ENCODE peak calls at places on chromosomes 6 and 20, in six cellular contexts. P, H, S, U, M and O are unnamed samples.

GRCh38 chr6:161722394-161722793 is 448.5 kb upstream of the AGPAT4 start:
- DNase-seq in H (no peak), U (no peak), P (no peak), M (no peak), S (no peak), O (no peak)

GRCh38 chr6:72857791-72858190 is 235.9 kb downstream of the KCNQ5 start:
- DNase-seq in S (no peak), M (no peak), P (no peak), H (no peak), U (peak), O (no peak)

GRCh38 chr6:108074359-108075144 is at the start of gene OSTM1:
- DNase-seq in U (peak), S (peak), P (peak), M (peak), H (peak), O (peak)

GRCh38 chr6:31969712-31970603 is 2.0 kb downstream of the DXO start:
- DNase-seq in H (no peak), S (no peak), M (no peak), P (no peak), U (peak), O (no peak)

GRCh38 chr6:108174371-108175175 is 8.8 kb downstream of the NR2E1 start:
- DNase-seq in M (no peak), P (no peak), H (no peak), S (no peak), U (peak), O (no peak)

GRCh38 chr6:88474720-88475119 is 308.6 kb upstream of the CNR1 start:
- DNase-seq in H (no peak), S (no peak), U (no peak), P (no peak), M (no peak), O (no peak)

GRCh38 chr6:145673504-145673903 is 61.8 kb downstream of the EPM2A start:
- DNase-seq in P (no peak), S (no peak), H (no peak), M (no peak), U (no peak), O (no peak)

GRCh38 chr6:6772751-6773150 is 184.2 kb downstream of the LY86 start:
- DNase-seq in M (no peak), U (peak), P (no peak), S (no peak), H (no peak), O (no peak)

GRCh38 chr6:17700421-17701416 is 6.0 kb downstream of the NUP153 start:
- DNase-seq in U (no peak), M (no peak), P (no peak), H (no peak), S (no peak), O (no peak)

GRCh38 chr20:46058656-46059281 is 29.8 kb downstream of the SLC12A5 start:
- DNase-seq in M (no peak), U (no peak), S (no peak), H (no peak), P (no peak), O (no peak)

GRCh38 chr20:62501801-62502495 is 26.2 kb upstream of the GATA5 start:
- DNase-seq in H (peak), P (peak), S (no peak), M (no peak), U (peak), O (no peak)

GRCh38 chr6:168119539-168119938 is 40.5 kb upstream of the FRMD1 start:
- DNase-seq in H (no peak), S (no peak), U (no peak), P (no peak), M (no peak), O (no peak)

GRCh38 chr20:58647814-58648501 is 3.1 kb upstream of the STX16 start:
- DNase-seq in M (no peak), H (no peak), P (no peak), S (no peak), U (peak), O (no peak)

GRCh38 chr20:44683263-44684046 is 31.7 kb upstream of the CCN5 start:
- DNase-seq in P (peak), H (no peak), S (peak), M (peak), U (peak), O (no peak)

GRCh38 chr6:7693827-7694226 is 32.1 kb upstream of the BMP6 start:
- DNase-seq in P (no peak), M (no peak), S (no peak), U (no peak), H (no peak), O (no peak)